ENCODE peak calls at places on chromosome X, in four cellular contexts. S, H, X and T are unnamed samples. For H3K27me3, the result is how much of the 10 kb centered on the place peaks cover.

GRCh38 chrX:120560405-120560841 is 339 bp downstream of the CUL4B start:
- DNase-seq in X (no peak), S (peak), H (no peak), T (peak)

GRCh38 chrX:116749943-116750342 is 287.2 kb upstream of the CT83 start:
- DNase-seq in S (no peak), H (no peak), X (no peak), T (no peak)

GRCh38 chrX:8192276-8192675 is 21.2 kb upstream of the VCX2 start:
- DNase-seq in H (no peak), S (no peak), X (no peak), T (no peak)

GRCh38 chrX:106933538-106933961 is 13.3 kb downstream of the CLDN2 start:
- DNase-seq in H (peak), S (peak), X (no peak), T (no peak)

GRCh38 chrX:108122748-108123147 is 31.2 kb downstream of the ATG4A start:
- DNase-seq in S (no peak), H (no peak), X (no peak), T (no peak)

GRCh38 chrX:68842781-68843581 is 14.2 kb downstream of the EFNB1 start:
- DNase-seq in H (no peak), X (no peak), S (no peak), T (no peak)

GRCh38 chrX:123277821-123278220 is 93.7 kb downstream of the GRIA3 start:
- DNase-seq in X (no peak), H (no peak), S (no peak), T (no peak)

GRCh38 chrX:151816914-151817313 is 82.4 kb downstream of the CNGA2 start:
- DNase-seq in H (no peak), S (no peak), X (no peak), T (no peak)

GRCh38 chrX:119393144-119393543 is 6.0 kb upstream of the SLC25A43 start:
- DNase-seq in X (no peak), S (no peak), H (no peak), T (no peak)

GRCh38 chrX:79259073-79259689 is 108.0 kb downstream of the ITM2A start:
- DNase-seq in H (no peak), X (no peak), S (no peak), T (peak)

GRCh38 chrX:41238543-41238942 is 95.4 kb upstream of the DDX3X start:
- DNase-seq in X (no peak), H (no peak), S (peak), T (no peak)

GRCh38 chrX:115892056-115892708 is 278.4 kb upstream of the AGTR2 start:
- DNase-seq in X (no peak), S (no peak), H (no peak), T (no peak)

GRCh38 chrX:155662297-155662696 is 49.5 kb upstream of the TMLHE start:
- DNase-seq in H (peak), X (no peak), S (no peak), T (no peak)

GRCh38 chrX:23465105-23465791 is 130.6 kb downstream of the PTCHD1 start:
- DNase-seq in X (no peak), H (no peak), S (no peak), T (no peak)

GRCh38 chrX:88660836-88661235 is 86.2 kb upstream of the CPXCR1 start:
- DNase-seq in H (no peak), S (no peak), X (no peak), T (no peak)

GRCh38 chrX:143635915-143636314 is at the start of gene SLITRK4:
- DNase-seq in S (no peak), H (peak), X (no peak), T (no peak)

GRCh38 chrX:13489451-13489850 is 80.0 kb upstream of the EGFL6 start:
- DNase-seq in S (peak), X (peak), H (no peak), T (no peak)

GRCh38 chrX:140087865-140088264 is 122.5 kb upstream of the CXorf66 start:
- DNase-seq in H (peak), S (no peak), X (no peak), T (no peak)

GRCh38 chrX:13341491-13342101 is 21.7 kb upstream of the ATXN3L start:
- DNase-seq in S (no peak), X (no peak), H (no peak), T (no peak)

GRCh38 chrX:68936608-68937007 is 107.8 kb downstream of the EFNB1 start:
- DNase-seq in X (no peak), H (no peak), S (peak), T (no peak)

GRCh38 chrX:111020283-111020682 is 75.7 kb upstream of the PAK3 start:
- DNase-seq in H (no peak), X (no peak), S (no peak), T (no peak)

GRCh38 chrX:22389544-22390243 is 117.0 kb downstream of the CBLL2 start:
- DNase-seq in H (no peak), X (no peak), S (peak), T (no peak)

GRCh38 chrX:37684918-37685317 is 673 bp upstream of the XK start:
- DNase-seq in S (no peak), H (no peak), X (no peak), T (no peak)

GRCh38 chrX:70044541-70045245 is 5.0 kb downstream of the AWAT2 start:
- DNase-seq in S (no peak), H (no peak), X (no peak), T (no peak)

GRCh38 chrX:49910344-49910743 is 12.1 kb upstream of the CLCN5 start:
- DNase-seq in H (no peak), X (no peak), S (no peak), T (no peak)

GRCh38 chrX:44143061-44143602 is 169.9 kb upstream of the NDP start:
- DNase-seq in X (no peak), H (no peak), S (no peak), T (no peak)

GRCh38 chrX:28693101-28693500 is 105.9 kb downstream of the IL1RAPL1 start:
- DNase-seq in X (no peak), H (no peak), S (no peak), T (no peak)

GRCh38 chrX:24673424-24673823 is 20.3 kb upstream of the POLA1 start:
- DNase-seq in X (no peak), S (no peak), H (no peak), T (no peak)

GRCh38 chrX:123859409-123859827 is 435 bp upstream of the XIAP start:
- DNase-seq in H (no peak), X (no peak), S (no peak), T (peak)

GRCh38 chrX:103628386-103629290 is at the start of gene TCEAL1:
- DNase-seq in X (no peak), S (peak), H (peak), T (peak)

GRCh38 chrX:57137481-57137880 is 284 bp upstream of the SPIN2A start:
- DNase-seq in S (no peak), H (no peak), X (no peak), T (no peak)

GRCh38 chrX:118644378-118644777 is 83.0 kb upstream of the IL13RA1 start:
- DNase-seq in X (no peak), S (peak), H (no peak), T (no peak)

GRCh38 chrX:27132851-27133250 is 330.3 kb downstream of the PPP4R3C start:
- DNase-seq in X (no peak), S (peak), H (no peak), T (no peak)

GRCh38 chrX:22163306-22163705 is 109.4 kb upstream of the CBLL2 start:
- DNase-seq in S (no peak), H (no peak), X (no peak), T (no peak)

GRCh38 chrX:9267415-9267814 is 197.4 kb upstream of the TBL1X start:
- DNase-seq in S (no peak), H (no peak), X (no peak), T (no peak)

GRCh38 chrX:72016881-72017783 is 106.5 kb downstream of the NHSL2 start:
- DNase-seq in S (no peak), H (peak), X (peak), T (no peak)

GRCh38 chrX:53321943-53322497 is 40.6 kb upstream of the IQSEC2 start:
- DNase-seq in H (no peak), S (no peak), X (no peak), T (no peak)
- H3K27me3 ChIP-seq in H (half or more), S (half or more), X (under half), T (half or more)

GRCh38 chrX:16164748-16165147 is 2.5 kb upstream of the MAGEB17 start:
- DNase-seq in H (no peak), S (no peak), X (no peak), T (no peak)
- H3K27me3 ChIP-seq in H (under half), S (under half), X (under half), T (under half)

DNA sequence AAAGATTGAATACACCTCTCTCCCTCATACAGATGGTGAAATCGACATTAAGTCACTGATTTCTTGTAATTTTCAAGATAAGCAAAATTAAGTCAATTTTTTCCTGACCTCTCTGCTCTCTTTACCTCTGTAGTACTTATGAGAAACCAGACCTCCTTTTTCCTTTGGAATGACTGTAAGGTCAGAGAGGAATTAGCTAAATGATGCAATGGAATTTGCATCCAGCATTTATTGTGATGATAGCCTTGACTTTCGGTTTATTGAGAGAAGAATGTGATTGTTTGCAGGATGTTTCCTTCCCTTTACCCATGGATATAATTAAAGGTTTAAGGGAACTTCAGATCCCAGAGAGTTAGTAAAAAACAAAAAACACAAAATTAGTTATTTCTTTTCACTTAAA is 22.4 kb downstream of the STK26 start:
- DNase-seq in S (no peak), X (no peak), H (no peak), T (no peak)
- H3K27me3 ChIP-seq in S (under half), X (under half), H (under half), T (under half)

GRCh38 chrX:150074175-150074574 is 135.9 kb upstream of the EOLA2 start:
- DNase-seq in H (no peak), S (no peak), X (no peak), T (no peak)
- H3K27me3 ChIP-seq in H (under half), S (under half), X (under half), T (under half)

GRCh38 chrX:135522132-135522530 is 1.7 kb downstream of the INTS6L start:
- DNase-seq in S (no peak), H (no peak), X (no peak), T (no peak)

GRCh38 chrX:135520022-135520552 is 373 bp upstream of the INTS6L start:
- DNase-seq in X (no peak), S (peak), H (no peak), T (no peak)

GRCh38 chrX:135521405-135522131 is 1.1 kb downstream of the INTS6L start:
- DNase-seq in H (peak), X (peak), S (peak), T (peak)

GRCh38 chrX:135522878-135523693 is 2.6 kb downstream of the INTS6L start:
- DNase-seq in S (no peak), X (no peak), H (no peak), T (no peak)

GRCh38 chrX:135520553-135521404 is at the start of gene INTS6L:
- DNase-seq in X (peak), H (peak), S (peak), T (peak)
- H3K27me3 ChIP-seq in X (under half), H (under half), S (under half), T (under half)

GRCh38 chrX:11398139-11398538 is 104.9 kb downstream of the AMELX start:
- DNase-seq in S (no peak), X (no peak), H (no peak), T (no peak)
- H3K27me3 ChIP-seq in S (under half), X (under half), H (under half), T (under half)